ENCODE peak calls at places on chromosomes 2 and 18, in five cellular contexts. Z, O, H, M and S are unnamed samples.

GRCh38 chr2:86480105-86480504 is 38.9 kb downstream of the KDM3A start:
- DNase-seq in Z (no peak), O (peak), H (peak), M (no peak), S (no peak)

GRCh38 chr2:109374548-109375130 is 239.1 kb downstream of the SEPTIN10 start:
- DNase-seq in Z (peak), O (no peak), H (no peak), M (no peak), S (no peak)

GRCh38 chr2:154623819-154624218 is 74.7 kb upstream of the KCNJ3 start:
- DNase-seq in Z (peak), O (peak), H (peak), M (no peak), S (no peak)

GRCh38 chr2:26675651-26676255 is 16.8 kb upstream of the KCNK3 start:
- DNase-seq in Z (no peak), O (no peak), H (no peak), M (no peak), S (no peak)

GRCh38 chr2:199607914-199608313 is 150.2 kb upstream of the SATB2 start:
- DNase-seq in Z (no peak), O (no peak), H (no peak), M (no peak), S (no peak)

GRCh38 chr2:144460981-144461766 is 58.7 kb downstream of the ZEB2 start:
- DNase-seq in Z (no peak), O (peak), H (peak), M (no peak), S (no peak)

GRCh38 chr2:11872247-11872947 is 126.0 kb downstream of the LPIN1 start:
- DNase-seq in Z (no peak), O (no peak), H (peak), M (no peak), S (no peak)

GRCh38 chr2:68466361-68466777 is 725 bp downstream of the FBXO48 start:
- DNase-seq in Z (no peak), O (peak), H (peak), M (no peak), S (no peak)

GRCh38 chr2:200787351-200788128 is 24.2 kb upstream of the BZW1 start:
- DNase-seq in Z (no peak), O (peak), H (no peak), M (no peak), S (no peak)

GRCh38 chr2:241803387-241804325 is 5.3 kb upstream of the NEU4 start:
- DNase-seq in Z (peak), O (peak), H (peak), M (peak), S (no peak)

GRCh38 chr2:227853204-227853629 is 18.2 kb upstream of the DAW1 start:
- DNase-seq in Z (no peak), O (peak), H (peak), M (no peak), S (no peak)

GRCh38 chr2:241891988-241892298 is 22.4 kb downstream of the RTP5 start:
- DNase-seq in Z (no peak), O (no peak), H (no peak), M (no peak), S (no peak)

GRCh38 chr2:63827749-63828148 is 13.9 kb upstream of the UGP2 start:
- DNase-seq in Z (no peak), O (peak), H (no peak), M (no peak), S (no peak)

GRCh38 chr2:104878863-104879512 is 25.1 kb downstream of the POU3F3 start:
- DNase-seq in Z (no peak), O (no peak), H (no peak), M (no peak), S (no peak)

GRCh38 chr2:169448865-169449264 is 30.4 kb upstream of the BBS5 start:
- DNase-seq in Z (no peak), O (no peak), H (no peak), M (no peak), S (no peak)

GRCh38 chr2:27162151-27163121 is 13.6 kb downstream of the TCF23 start:
- DNase-seq in Z (no peak), O (peak), H (no peak), M (no peak), S (no peak)

GRCh38 chr18:28854964-28855363 is 678.0 kb upstream of the CDH2 start:
- DNase-seq in Z (no peak), O (peak), H (no peak), M (no peak), S (no peak)

GRCh38 chr2:197707316-197708213 is 2.4 kb downstream of the MARS2 start:
- DNase-seq in Z (no peak), O (peak), H (peak), M (no peak), S (no peak)

GRCh38 chr2:55843096-55843991 is 80.2 kb downstream of the EFEMP1 start:
- DNase-seq in Z (no peak), O (peak), H (peak), M (no peak), S (no peak)

GRCh38 chr2:171342014-171342413 is 91.8 kb downstream of the METTL8 start:
- DNase-seq in Z (no peak), O (no peak), H (no peak), M (no peak), S (no peak)

GRCh38 chr2:13193075-13193474 is 476.3 kb downstream of the TRIB2 start:
- DNase-seq in Z (no peak), O (no peak), H (no peak), M (no peak), S (no peak)

GRCh38 chr18:22816266-22817176 is 116.6 kb upstream of the RBBP8 start:
- DNase-seq in Z (peak), O (no peak), H (no peak), M (no peak), S (no peak)

GRCh38 chr2:169018390-169018789 is 12.7 kb downstream of the ABCB11 start:
- DNase-seq in Z (no peak), O (no peak), H (no peak), M (no peak), S (no peak)

GRCh38 chr2:127208313-127208712 is 11.8 kb downstream of the CYP27C1 start:
- DNase-seq in Z (no peak), O (peak), H (no peak), M (no peak), S (no peak)

GRCh38 chr2:10877691-10878111 is 34.0 kb upstream of the KCNF1 start:
- DNase-seq in Z (no peak), O (peak), H (no peak), M (no peak), S (no peak)

GRCh38 chr2:12514631-12515437 is 201.9 kb upstream of the TRIB2 start:
- DNase-seq in Z (no peak), O (no peak), H (no peak), M (no peak), S (no peak)

GRCh38 chr2:238475571-238475970 is 48.8 kb downstream of the ASB1 start:
- DNase-seq in Z (no peak), O (no peak), H (no peak), M (no peak), S (no peak)

GRCh38 chr2:44351676-44352075 is 9.6 kb downstream of the PREPL start:
- DNase-seq in Z (no peak), O (peak), H (no peak), M (no peak), S (no peak)
- H3K27ac ChIP-seq in Z (no peak), O (peak), H (no peak), M (no peak), S (peak)

DNA sequence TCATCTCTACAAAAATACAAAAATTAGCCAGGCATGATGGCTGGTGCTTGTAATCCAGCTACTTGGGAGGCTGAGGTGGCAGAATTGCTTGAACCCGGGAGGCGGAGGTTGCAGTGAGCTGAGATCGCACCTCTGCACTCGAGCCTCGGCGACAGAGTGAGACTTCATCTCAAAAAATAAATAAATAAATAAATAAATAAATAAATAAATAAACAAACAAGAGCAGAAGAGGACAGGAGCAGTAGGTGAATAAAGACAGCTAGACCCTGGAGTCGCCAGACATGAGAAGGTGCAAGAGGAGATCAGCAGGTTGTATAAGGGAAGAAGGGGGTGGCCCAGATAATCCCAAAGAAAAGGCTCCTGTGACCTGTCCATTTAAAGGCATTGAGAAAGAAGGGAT is 12.3 kb downstream of the LAMA1 start:
- DNase-seq in Z (no peak), O (no peak), H (no peak), M (no peak), S (no peak)
- H3K27ac ChIP-seq in Z (no peak), O (no peak), H (no peak), M (no peak), S (no peak)

GRCh38 chr18:76496200-76496890 is 1.3 kb upstream of the ZNF516 start:
- DNase-seq in Z (peak), O (peak), H (peak), M (peak), S (no peak)
- H3K27ac ChIP-seq in Z (peak), O (peak), H (peak), M (peak), S (peak)

DNA sequence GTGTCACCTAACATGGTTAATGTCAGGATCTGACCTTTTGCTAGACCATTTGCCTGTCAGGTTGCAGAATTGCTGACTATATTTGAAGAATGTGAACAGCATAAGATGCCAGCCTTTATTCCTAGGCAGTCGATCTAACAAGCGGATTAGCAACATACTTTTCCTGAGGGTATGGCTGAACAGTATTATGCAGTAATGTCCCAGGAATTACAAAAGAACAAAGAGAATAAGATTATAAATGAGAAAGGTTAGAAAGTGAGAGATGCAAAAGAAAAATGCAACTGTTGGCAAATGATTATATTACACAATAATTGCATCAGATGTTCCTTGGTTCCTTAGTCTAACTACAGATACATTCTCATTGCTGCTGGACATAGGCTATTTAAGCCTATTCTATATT is 647.2 kb upstream of the CRIM1 start:
- DNase-seq in Z (no peak), O (no peak), H (no peak), M (no peak), S (no peak)
- H3K27ac ChIP-seq in Z (no peak), O (no peak), H (no peak), M (no peak), S (no peak)